ENCODE peak calls at places on chromosomes 5 and 9, in six cellular contexts. R is BJ, I is thoracic aorta, X is WERI-Rb-1, B is prostate gland, W is AG10803. S is an unnamed sample.
A peak's percentile ranks its signal among the peaks of the same experiment; 100 is the strongest.

GRCh38 chr5:149581192-149581861 is at the start of gene ARHGEF37:
- DNase-seq in R (no peak), I (peak; percentile 34), X (peak; percentile 64), B (peak; percentile 89), W (peak; percentile 50), S (no peak)

GRCh38 chr5:173853370-173854131 is 34.6 kb upstream of the CPEB4 start:
- DNase-seq in R (no peak), I (no peak), X (no peak), B (no peak), W (peak; percentile 11), S (peak; percentile 37)

GRCh38 chr5:24188196-24188595 is 456.6 kb downstream of the CDH10 start:
- DNase-seq in R (no peak), I (no peak), X (no peak), B (no peak), W (peak; percentile 59), S (no peak)

GRCh38 chr9:70924905-70925547 is 196.4 kb downstream of the TRPM3 start:
- DNase-seq in R (no peak), I (peak; percentile 10), X (peak; percentile 47), B (peak; percentile 45), W (peak; percentile 94), S (peak; percentile 69)

GRCh38 chr5:83777856-83778255 is 57.2 kb upstream of the HAPLN1 start:
- DNase-seq in R (no peak), I (no peak), X (no peak), B (no peak), W (peak; percentile 24), S (no peak)

GRCh38 chr9:93575706-93576295 is 583 bp upstream of the PHF2 start:
- DNase-seq in R (no peak), I (no peak), X (peak; percentile 37), B (peak; percentile 46), W (peak; percentile 48), S (peak; percentile 69)

GRCh38 chr9:125631391-125632085 is 75.5 kb downstream of the MAPKAP1 start:
- DNase-seq in R (no peak), I (no peak), X (peak; percentile 54), B (peak; percentile 12), W (peak; percentile 64), S (peak; percentile 69)

GRCh38 chr9:92764381-92764987 is at the start of gene BICD2:
- DNase-seq in R (no peak), I (no peak), X (no peak), B (no peak), W (no peak), S (no peak)

GRCh38 chr5:39024884-39025283 is 49.3 kb downstream of the RICTOR start:
- DNase-seq in R (no peak), I (no peak), X (no peak), B (no peak), W (peak; percentile 11), S (no peak)

GRCh38 chr5:103218164-103218563 is 40.4 kb upstream of the MACIR start:
- DNase-seq in R (no peak), I (no peak), X (no peak), B (no peak), W (peak; percentile 41), S (no peak)

GRCh38 chr5:14676320-14676719 is 11.8 kb downstream of the OTULIN start:
- DNase-seq in R (no peak), I (no peak), X (no peak), B (no peak), W (peak; percentile 29), S (no peak)

GRCh38 chr9:22055090-22055489 is 46.0 kb upstream of the CDKN2B start:
- DNase-seq in R (no peak), I (no peak), X (no peak), B (no peak), W (no peak), S (peak; percentile 33)

GRCh38 chr9:36191696-36192095 is 975 bp downstream of the CLTA start:
- DNase-seq in R (no peak), I (no peak), X (no peak), B (no peak), W (no peak), S (no peak)

GRCh38 chr9:98450486-98450885 is 195.0 kb upstream of the TBC1D2 start:
- DNase-seq in R (peak; percentile 26), I (no peak), X (no peak), B (no peak), W (peak; percentile 72), S (peak; percentile 24)

GRCh38 chr5:149489605-149490037 is 61.6 kb downstream of the CSNK1A1 start:
- DNase-seq in R (peak; percentile 70), I (no peak), X (no peak), B (peak; percentile 66), W (peak; percentile 89), S (peak; percentile 68)

GRCh38 chr5:124718376-124718775 is 28.1 kb downstream of the ZNF608 start:
- DNase-seq in R (no peak), I (no peak), X (no peak), B (no peak), W (no peak), S (no peak)

GRCh38 chr9:113511856-113512761 is 48.6 kb downstream of the RGS3 start:
- DNase-seq in R (no peak), I (no peak), X (peak; percentile 91), B (no peak), W (peak; percentile 27), S (no peak)

GRCh38 chr5:154138701-154139100 is 51.8 kb upstream of the GALNT10 start:
- DNase-seq in R (no peak), I (no peak), X (no peak), B (no peak), W (peak; percentile 40), S (no peak)

GRCh38 chr5:132227485-132228240 is at the start of gene P4HA2:
- DNase-seq in R (no peak), I (peak; percentile 20), X (peak; percentile 87), B (peak; percentile 85), W (peak; percentile 73), S (peak; percentile 88)

GRCh38 chr9:115395511-115396021 is 277.6 kb upstream of the TNC start:
- DNase-seq in R (no peak), I (no peak), X (no peak), B (no peak), W (peak; percentile 39), S (no peak)

GRCh38 chr5:1130218-1130946 is 18.5 kb upstream of the SLC12A7 start:
- DNase-seq in R (no peak), I (no peak), X (no peak), B (peak; percentile 35), W (no peak), S (no peak)

GRCh38 chr9:32502459-32502858 is 23.5 kb downstream of the RIGI start:
- DNase-seq in R (no peak), I (no peak), X (no peak), B (no peak), W (peak; percentile 53), S (peak; percentile 63)

GRCh38 chr5:160363122-160363521 is 7.3 kb downstream of the C1QTNF2 start:
- DNase-seq in R (no peak), I (no peak), X (no peak), B (no peak), W (peak; percentile 17), S (no peak)

GRCh38 chr9:132888151-132888550 is 9.5 kb downstream of the SPACA9 start:
- DNase-seq in R (no peak), I (no peak), X (no peak), B (no peak), W (no peak), S (no peak)

GRCh38 chr5:136249678-136250266 is 56.8 kb upstream of the SMIM32 start:
- DNase-seq in R (peak; percentile 5), I (no peak), X (peak; percentile 75), B (peak; percentile 57), W (peak; percentile 74), S (peak; percentile 86)

DNA sequence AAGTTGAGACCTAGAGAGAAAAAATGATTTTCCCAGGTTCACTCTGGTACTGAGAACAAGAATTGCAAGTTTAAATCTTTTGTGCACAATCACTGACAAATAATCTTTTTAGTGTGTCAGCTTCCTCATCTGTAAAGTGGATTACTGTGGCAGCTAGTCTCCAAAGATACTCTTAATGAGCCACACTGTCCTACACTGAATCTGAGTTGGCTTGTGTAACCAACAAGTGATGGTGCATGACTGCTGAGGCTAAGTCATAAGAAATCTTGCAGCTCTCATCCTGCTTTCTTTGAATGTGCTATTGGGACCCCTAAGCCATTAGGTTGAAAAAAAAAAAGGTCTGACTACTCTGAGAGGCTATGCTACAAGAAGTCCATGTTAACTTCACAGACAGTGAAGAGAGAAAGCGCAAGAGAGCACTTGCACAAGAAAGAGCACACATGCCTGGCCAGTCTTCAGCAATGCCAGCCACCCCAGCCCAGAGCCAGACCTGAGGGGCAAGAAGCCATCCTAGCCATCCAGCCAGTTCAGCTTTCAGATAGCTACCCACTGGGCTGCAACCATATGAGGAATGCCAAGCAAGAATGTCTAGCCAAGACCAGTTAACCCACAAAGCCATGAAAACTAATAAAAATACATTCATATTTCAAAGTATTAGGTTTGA is 419.4 kb downstream of the RAB3C start:
- DNase-seq in R (no peak), I (no peak), X (no peak), B (no peak), W (no peak), S (no peak)
- H3K4me3 ChIP-seq in R (no peak overlapping the region), I (no peak overlapping the region), X (no peak overlapping the region), B (no peak overlapping the region), W (no peak overlapping the region), S (no peak overlapping the region)

DNA sequence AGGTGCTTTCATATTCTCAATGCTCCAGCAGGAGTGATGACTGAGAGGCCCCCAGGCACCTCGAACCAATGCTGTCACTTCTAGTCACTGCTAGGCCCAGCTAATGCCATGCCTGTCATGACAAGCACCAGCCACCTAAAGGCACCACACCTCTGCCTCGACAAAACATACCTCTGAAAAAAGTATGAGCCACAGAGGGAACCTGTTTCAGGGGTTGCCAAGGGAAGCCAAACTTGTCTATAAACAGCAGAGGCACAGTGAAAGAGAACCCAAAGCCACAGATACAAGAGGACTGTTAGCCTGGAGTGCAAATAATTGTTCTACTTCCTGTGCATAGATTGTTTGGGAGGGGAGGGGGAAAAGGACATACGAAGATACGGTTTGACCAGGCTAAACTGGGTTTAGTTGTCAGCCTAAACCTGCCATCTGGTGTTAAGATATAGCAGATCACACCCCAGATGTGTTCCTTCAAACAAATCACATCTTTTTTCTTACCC is 45.9 kb downstream of the BNC2 start:
- DNase-seq in R (no peak), I (no peak), X (peak; percentile 14), B (peak; percentile 78), W (peak; percentile 41), S (no peak)
- TF ChIP-seq CTCF in R (peak; percentile 6), I (no peak), X (no peak), B (peak; percentile 26), W (peak; percentile 13), S (no peak)

GRCh38 chr9:89498845-89499480 is 1.1 kb upstream of the SEMA4D start:
- DNase-seq in R (no peak), I (no peak), X (no peak), B (no peak), W (no peak), S (no peak)
- H3K4me3 ChIP-seq in R (no peak overlapping the region), I (no peak overlapping the region), X (no peak overlapping the region), B (no peak overlapping the region), W (no peak overlapping the region), S (no peak overlapping the region)

DNA sequence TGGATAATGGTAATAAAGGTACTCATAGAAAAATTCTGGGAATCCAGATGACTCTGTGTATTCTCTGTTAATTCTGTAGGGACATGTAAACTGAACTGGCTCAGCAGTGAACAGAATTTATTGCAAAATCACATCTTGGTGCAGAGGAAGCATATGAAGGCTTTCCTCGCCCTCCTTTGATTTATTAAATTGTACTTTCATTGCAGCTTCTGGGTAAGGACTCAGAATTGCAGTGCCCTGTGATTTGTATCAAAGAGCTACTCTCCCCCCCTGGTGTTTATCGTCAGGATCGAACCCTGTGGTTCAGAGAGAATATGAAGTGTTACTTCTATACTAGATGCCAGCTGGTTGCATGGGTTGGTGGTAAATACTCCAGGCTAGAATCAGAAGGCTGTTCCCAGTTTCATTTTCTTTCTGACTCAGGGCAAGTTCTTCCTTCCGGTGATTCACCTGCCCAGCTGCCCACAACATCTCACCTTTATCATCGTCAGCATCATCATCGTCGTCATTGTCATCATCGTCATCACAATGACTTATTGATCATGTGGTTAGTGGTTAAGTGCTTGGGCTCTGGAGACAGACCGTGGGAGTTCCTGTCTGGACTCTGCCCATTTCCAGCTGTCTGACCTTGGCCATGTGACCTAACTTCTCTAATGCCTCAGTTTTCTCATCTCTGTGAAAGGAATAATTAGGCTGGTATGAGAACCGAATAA is 238.8 kb downstream of the ARHGAP26 start:
- DNase-seq in R (peak; percentile 80), I (no peak), X (no peak), B (no peak), W (peak; percentile 93), S (peak; percentile 85)
- TF ChIP-seq CTCF in R (no peak), I (no peak), X (no peak), B (no peak), W (peak; percentile 30), S (no peak)

S was measured in foreskin fibroblast.